ENCODE peak calls at places on chromosomes 4 and X, in eight cellular contexts. R, T, G, K, X, J, P and S are unnamed samples.

GRCh38 chr4:138239496-138239895 is 2.7 kb downstream of the SLC7A11 start:
- DNase-seq in G (no peak), R (no peak), P (peak), J (no peak), T (no peak), K (no peak), X (no peak), S (no peak)

GRCh38 chrX:49171752-49172279 is at the start of gene PLP2:
- DNase-seq in P (peak), G (no peak), X (peak), T (peak), R (no peak), J (peak), K (peak), S (peak)

GRCh38 chr4:25421819-25422511 is 44.9 kb downstream of the ANAPC4 start:
- DNase-seq in K (no peak), G (no peak), J (no peak), X (no peak), T (no peak), R (no peak), P (no peak), S (no peak)

GRCh38 chr4:8180310-8181093 is 18.6 kb upstream of the SH3TC1 start:
- DNase-seq in R (no peak), G (no peak), K (no peak), P (no peak), X (no peak), T (no peak), J (no peak), S (no peak)

GRCh38 chrX:72069380-72070160 is 62.1 kb downstream of the RTL5 start:
- DNase-seq in K (no peak), T (no peak), G (no peak), J (no peak), X (no peak), P (no peak), R (no peak), S (peak)

GRCh38 chr4:53786632-53787031 is 195.3 kb upstream of the LNX1 start:
- DNase-seq in R (no peak), X (no peak), T (peak), J (no peak), G (no peak), K (no peak), P (no peak), S (no peak)

GRCh38 chrX:65608021-65608420 is 59.4 kb upstream of the MSN start:
- DNase-seq in J (no peak), T (no peak), X (no peak), P (no peak), G (no peak), K (no peak), R (no peak), S (no peak)

GRCh38 chrX:20442597-20442996 is 175.9 kb upstream of the RPS6KA3 start:
- DNase-seq in R (peak), X (peak), G (peak), T (peak), P (peak), K (peak), J (peak), S (peak)

GRCh38 chr4:155497306-155497705 is 120.5 kb upstream of the MAP9 start:
- DNase-seq in R (no peak), T (no peak), K (no peak), J (no peak), X (no peak), P (peak), G (no peak), S (peak)

GRCh38 chrX:10190367-10190766 is 33.6 kb downstream of the CLCN4 start:
- DNase-seq in K (peak), G (no peak), T (peak), P (peak), X (peak), J (no peak), R (peak), S (peak)

GRCh38 chrX:48933757-48934156 is 14.9 kb upstream of the PIM2 start:
- DNase-seq in X (no peak), T (no peak), P (no peak), J (peak), K (no peak), R (no peak), G (no peak), S (no peak)

GRCh38 chr4:793941-794621 is 31.8 kb downstream of the CPLX1 start:
- DNase-seq in X (no peak), G (no peak), K (no peak), P (peak), R (no peak), T (no peak), J (no peak), S (no peak)

GRCh38 chr4:5368426-5368825 is 317.1 kb downstream of the STK32B start:
- DNase-seq in R (no peak), P (no peak), K (no peak), G (no peak), X (no peak), T (no peak), J (no peak), S (no peak)